ENCODE peak calls at places on chromosomes 5 and 9, in nine cellular contexts. B is dermis blood vessel endothelial cell, Y is RWPE1, V is NCI-H146, T is glutamatergic neuron, A is NCI-H774, J is germinal center, X is activated B cell treated with CpG ODN at 0.5 μM for 24 hours, G is sciatic nerve. H is an unnamed sample.
A peak's percentile ranks its signal among the peaks of the same experiment; 100 is the strongest.

GRCh38 chr5:159185773-159186172 is 23.6 kb downstream of the RNF145 start:
- DNase-seq in B (no peak), Y (no peak), V (no peak), T (no peak), A (no peak), J (no peak), X (no peak), G (no peak), H (no peak)

GRCh38 chr9:135204177-135204576 is 116.7 kb downstream of the OLFM1 start:
- DNase-seq in B (no peak), Y (no peak), V (no peak), T (no peak), A (no peak), J (no peak), X (no peak), G (no peak), H (no peak)

GRCh38 chr5:174735498-174736350 is 11.3 kb downstream of the MSX2 start:
- DNase-seq in B (no peak), Y (peak; percentile 70), V (no peak), T (no peak), A (no peak), J (no peak), X (no peak), G (no peak), H (no peak)

GRCh38 chr9:131194767-131195166 is 69.4 kb downstream of the NUP214 start:
- DNase-seq in B (no peak), Y (no peak), V (no peak), T (peak; percentile 62), A (no peak), J (no peak), X (no peak), G (no peak), H (no peak)

GRCh38 chr9:114855488-114855887 is 49.6 kb upstream of the TNFSF15 start:
- DNase-seq in B (peak; percentile 64), Y (no peak), V (no peak), T (no peak), A (no peak), J (no peak), X (no peak), G (no peak), H (no peak)

GRCh38 chr5:37983463-37983862 is 143.6 kb upstream of the GDNF start:
- DNase-seq in B (no peak), Y (no peak), V (no peak), T (no peak), A (no peak), J (no peak), X (no peak), G (no peak), H (no peak)

GRCh38 chr9:99345936-99346335 is 123.9 kb downstream of the SEC61B start:
- DNase-seq in B (peak; percentile 57), Y (peak; percentile 42), V (no peak), T (no peak), A (no peak), J (no peak), X (no peak), G (no peak), H (peak; percentile 77)

GRCh38 chr9:132244582-132245455 is 83.0 kb downstream of the NTNG2 start:
- DNase-seq in B (no peak), Y (no peak), V (no peak), T (peak; percentile 54), A (no peak), J (no peak), X (no peak), G (no peak), H (no peak)

GRCh38 chr5:10310073-10310779 is 2.5 kb upstream of the CMBL start:
- DNase-seq in B (peak; percentile 16), Y (peak; percentile 95), V (peak; percentile 39), T (no peak), A (no peak), J (no peak), X (no peak), G (no peak), H (no peak)

GRCh38 chr9:20623021-20623747 is 885 bp upstream of the MLLT3 start:
- DNase-seq in B (peak; percentile 16), Y (peak; percentile 34), V (peak; percentile 39), T (peak; percentile 20), A (peak; percentile 34), J (peak; percentile 10), X (peak; percentile 26), G (peak; percentile 60), H (peak; percentile 47)

GRCh38 chr5:93192683-93193082 is 388.3 kb downstream of the NR2F1-AS1 start:
- DNase-seq in B (no peak), Y (no peak), V (no peak), T (no peak), A (no peak), J (no peak), X (no peak), G (no peak), H (no peak)

GRCh38 chr9:123364241-123364824 is 8.3 kb downstream of the CRB2 start:
- DNase-seq in B (peak; percentile 22), Y (no peak), V (no peak), T (no peak), A (no peak), J (no peak), X (no peak), G (no peak), H (no peak)

GRCh38 chr9:94799578-94800264 is 73.2 kb downstream of the AOPEP start:
- DNase-seq in B (peak; percentile 83), Y (peak; percentile 65), V (no peak), T (no peak), A (no peak), J (no peak), X (no peak), G (no peak), H (peak; percentile 18)

GRCh38 chr5:135033866-135034185 is 202 bp downstream of the PITX1 start:
- DNase-seq in B (peak; percentile 19), Y (no peak), V (peak; percentile 56), T (no peak), A (no peak), J (peak; percentile 47), X (no peak), G (no peak), H (peak; percentile 60)

GRCh38 chr5:77893225-77893860 is 117.2 kb upstream of the TBCA start:
- DNase-seq in B (peak; percentile 94), Y (peak; percentile 95), V (no peak), T (no peak), A (no peak), J (no peak), X (no peak), G (no peak), H (peak; percentile 49)